ENCODE peak calls at places on chromosomes 11 and 22, in four cellular contexts. One of them, this sample, is unnamed.

GRCh38 chr11:63672934-63673539 is 1.9 kb upstream of the ATL3 start:
- DNase-seq in HepG2: peak; percentile 39
- DNase-seq in GM12878: no peak
- DNase-seq in NT2/D1: no peak
- DNase-seq in this sample: no peak

GRCh38 chr11:67213251-67213650 is 53.0 kb upstream of the GRK2 start:
- DNase-seq in HepG2: no peak
- DNase-seq in GM12878: peak; percentile 52
- DNase-seq in NT2/D1: no peak
- DNase-seq in this sample: no peak

GRCh38 chr22:49202226-49202625 is 625.4 kb downstream of the BRD1 start:
- DNase-seq in HepG2: no peak
- DNase-seq in GM12878: no peak
- DNase-seq in NT2/D1: no peak
- DNase-seq in this sample: no peak

GRCh38 chr11:69524991-69525411 is 43.5 kb downstream of the LINC01488 start:
- DNase-seq in HepG2: no peak
- DNase-seq in GM12878: no peak
- DNase-seq in NT2/D1: no peak
- DNase-seq in this sample: no peak

GRCh38 chr11:76903325-76903724 is 42.6 kb downstream of the ACER3 start:
- DNase-seq in HepG2: no peak
- DNase-seq in GM12878: no peak
- DNase-seq in NT2/D1: no peak
- DNase-seq in this sample: no peak

GRCh38 chr11:4643084-4643483 is 698 bp upstream of the OR51E1 start:
- DNase-seq in HepG2: no peak
- DNase-seq in GM12878: no peak
- DNase-seq in NT2/D1: no peak
- DNase-seq in this sample: no peak

GRCh38 chr22:32531955-32532818 is 57.6 kb downstream of the FBXO7 start:
- DNase-seq in HepG2: peak; percentile 87
- DNase-seq in GM12878: no peak
- DNase-seq in NT2/D1: no peak
- DNase-seq in this sample: no peak

GRCh38 chr11:44600739-44601416 is 35.4 kb downstream of the CD82 start:
- DNase-seq in HepG2: no peak
- DNase-seq in GM12878: no peak
- DNase-seq in NT2/D1: no peak
- DNase-seq in this sample: no peak

GRCh38 chr11:126153999-126154398 is 57.5 kb downstream of the RPUSD4 start:
- DNase-seq in HepG2: no peak
- DNase-seq in GM12878: no peak
- DNase-seq in NT2/D1: no peak
- DNase-seq in this sample: peak; percentile 63

GRCh38 chr22:50705851-50706351 is 32.1 kb upstream of the ACR start:
- DNase-seq in HepG2: no peak
- DNase-seq in GM12878: no peak
- DNase-seq in NT2/D1: no peak
- DNase-seq in this sample: no peak

GRCh38 chr11:88208742-88209141 is 33.5 kb upstream of the RAB38 start:
- DNase-seq in HepG2: no peak
- DNase-seq in GM12878: no peak
- DNase-seq in NT2/D1: no peak
- DNase-seq in this sample: no peak

GRCh38 chr11:14273885-14274284 is 85.1 kb downstream of the RRAS2 start:
- DNase-seq in HepG2: no peak
- DNase-seq in GM12878: no peak
- DNase-seq in NT2/D1: no peak
- DNase-seq in this sample: no peak

GRCh38 chr11:76206077-76206326 is 300 bp downstream of the WNT11 start:
- DNase-seq in HepG2: no peak
- DNase-seq in GM12878: no peak
- DNase-seq in NT2/D1: no peak
- DNase-seq in this sample: no peak

GRCh38 chr11:10067629-10068300 is 226.3 kb downstream of the SBF2 start:
- DNase-seq in HepG2: no peak
- DNase-seq in GM12878: no peak
- DNase-seq in NT2/D1: no peak
- DNase-seq in this sample: no peak

GRCh38 chr11:82902086-82902485 is 550 bp downstream of the DDIAS start:
- DNase-seq in HepG2: no peak
- DNase-seq in GM12878: no peak
- DNase-seq in NT2/D1: no peak
- DNase-seq in this sample: no peak

GRCh38 chr11:2590951-2591754 is 108.6 kb downstream of the KCNQ1OT1 start:
- DNase-seq in HepG2: no peak
- DNase-seq in GM12878: no peak
- DNase-seq in NT2/D1: no peak
- DNase-seq in this sample: peak; percentile 4

GRCh38 chr11:35826949-35827348 is 116.9 kb upstream of the LDLRAD3 start:
- DNase-seq in HepG2: no peak
- DNase-seq in GM12878: no peak
- DNase-seq in NT2/D1: no peak
- DNase-seq in this sample: no peak

GRCh38 chr22:25818541-25818940 is 76.6 kb downstream of the MYO18B start:
- DNase-seq in HepG2: no peak
- DNase-seq in GM12878: no peak
- DNase-seq in NT2/D1: no peak
- DNase-seq in this sample: no peak

GRCh38 chr11:22276535-22276934 is 61.6 kb upstream of the SLC17A6 start:
- DNase-seq in HepG2: no peak
- DNase-seq in GM12878: no peak
- DNase-seq in NT2/D1: no peak
- DNase-seq in this sample: no peak

GRCh38 chr11:8839957-8840945 is 70.7 kb upstream of the AKIP1 start:
- DNase-seq in HepG2: peak; percentile 35
- DNase-seq in GM12878: no peak
- DNase-seq in NT2/D1: no peak
- DNase-seq in this sample: no peak

GRCh38 chr22:37801946-37802309 is 5.8 kb upstream of the GCAT start:
- DNase-seq in HepG2: no peak
- DNase-seq in GM12878: no peak
- DNase-seq in NT2/D1: no peak
- DNase-seq in this sample: no peak

GRCh38 chr11:106552694-106553203 is 465.5 kb downstream of the GUCY1A2 start:
- DNase-seq in HepG2: peak; percentile 2
- DNase-seq in GM12878: no peak
- DNase-seq in NT2/D1: no peak
- DNase-seq in this sample: no peak

GRCh38 chr11:99117603-99118002 is 96.9 kb downstream of the CNTN5 start:
- DNase-seq in HepG2: no peak
- DNase-seq in GM12878: no peak
- DNase-seq in NT2/D1: no peak
- DNase-seq in this sample: no peak

GRCh38 chr11:93852242-93852641 is 1.8 kb upstream of the VSTM5 start:
- DNase-seq in HepG2: no peak
- DNase-seq in GM12878: no peak
- DNase-seq in NT2/D1: no peak
- DNase-seq in this sample: no peak

GRCh38 chr11:71946144-71946571 is 17.3 kb downstream of the RNF121 start:
- DNase-seq in HepG2: peak; percentile 22
- DNase-seq in GM12878: no peak
- DNase-seq in NT2/D1: no peak
- DNase-seq in this sample: no peak

GRCh38 chr22:19713650-19714319 is 518 bp upstream of the SEPTIN5 start:
- DNase-seq in HepG2: no peak
- DNase-seq in GM12878: no peak
- DNase-seq in NT2/D1: no peak
- DNase-seq in this sample: no peak

GRCh38 chr11:126646701-126647209 is 291.3 kb downstream of the ST3GAL4 start:
- DNase-seq in HepG2: no peak
- DNase-seq in GM12878: no peak
- DNase-seq in NT2/D1: no peak
- DNase-seq in this sample: no peak

GRCh38 chr11:130872961-130873360 is 43.3 kb downstream of the SNX19 start:
- DNase-seq in HepG2: no peak
- DNase-seq in GM12878: no peak
- DNase-seq in NT2/D1: no peak
- DNase-seq in this sample: no peak

GRCh38 chr11:72782081-72782920 is 11.5 kb downstream of the STARD10 start:
- DNase-seq in HepG2: peak; percentile 79
- DNase-seq in GM12878: no peak
- DNase-seq in NT2/D1: no peak
- DNase-seq in this sample: no peak

GRCh38 chr11:123206671-123207421 is 11.8 kb upstream of the CLMP start:
- DNase-seq in HepG2: no peak
- DNase-seq in GM12878: no peak
- DNase-seq in NT2/D1: no peak
- DNase-seq in this sample: no peak

GRCh38 chr22:45932066-45932465 is 44.9 kb downstream of the WNT7B start:
- DNase-seq in HepG2: no peak
- DNase-seq in GM12878: no peak
- DNase-seq in NT2/D1: no peak
- DNase-seq in this sample: no peak

GRCh38 chr11:12502041-12502440 is 124.7 kb downstream of the PARVA start:
- DNase-seq in HepG2: no peak
- DNase-seq in GM12878: no peak
- DNase-seq in NT2/D1: no peak
- DNase-seq in this sample: no peak

DNA sequence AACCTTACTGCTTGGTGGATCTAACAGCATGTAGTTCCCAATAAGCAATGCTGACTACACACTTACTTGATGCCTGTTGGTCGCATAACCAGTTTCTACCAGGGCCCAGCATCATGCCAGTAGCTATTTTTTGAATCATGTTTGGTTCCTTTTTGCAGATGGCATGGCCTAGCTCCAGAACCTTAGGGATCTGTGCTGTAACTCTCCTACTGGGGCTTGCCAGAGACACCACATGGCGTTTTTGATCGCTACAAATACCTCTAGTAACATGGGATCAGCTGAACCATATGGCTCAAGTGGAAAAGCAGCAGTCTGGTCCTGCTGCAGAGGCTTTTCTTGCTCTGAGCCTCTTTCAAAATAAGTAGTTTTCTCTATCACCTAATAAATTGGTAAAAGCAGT is 654.6 kb upstream of the API5 start:
- DNase-seq in HepG2: no peak
- DNase-seq in GM12878: no peak
- DNase-seq in NT2/D1: no peak
- DNase-seq in this sample: no peak
- TF ChIP-seq SUZ12 in HepG2: no peak
- TF ChIP-seq SUZ12 in GM12878: no peak
- TF ChIP-seq SUZ12 in NT2/D1: no peak
- TF ChIP-seq SUZ12 in this sample: no peak

DNA sequence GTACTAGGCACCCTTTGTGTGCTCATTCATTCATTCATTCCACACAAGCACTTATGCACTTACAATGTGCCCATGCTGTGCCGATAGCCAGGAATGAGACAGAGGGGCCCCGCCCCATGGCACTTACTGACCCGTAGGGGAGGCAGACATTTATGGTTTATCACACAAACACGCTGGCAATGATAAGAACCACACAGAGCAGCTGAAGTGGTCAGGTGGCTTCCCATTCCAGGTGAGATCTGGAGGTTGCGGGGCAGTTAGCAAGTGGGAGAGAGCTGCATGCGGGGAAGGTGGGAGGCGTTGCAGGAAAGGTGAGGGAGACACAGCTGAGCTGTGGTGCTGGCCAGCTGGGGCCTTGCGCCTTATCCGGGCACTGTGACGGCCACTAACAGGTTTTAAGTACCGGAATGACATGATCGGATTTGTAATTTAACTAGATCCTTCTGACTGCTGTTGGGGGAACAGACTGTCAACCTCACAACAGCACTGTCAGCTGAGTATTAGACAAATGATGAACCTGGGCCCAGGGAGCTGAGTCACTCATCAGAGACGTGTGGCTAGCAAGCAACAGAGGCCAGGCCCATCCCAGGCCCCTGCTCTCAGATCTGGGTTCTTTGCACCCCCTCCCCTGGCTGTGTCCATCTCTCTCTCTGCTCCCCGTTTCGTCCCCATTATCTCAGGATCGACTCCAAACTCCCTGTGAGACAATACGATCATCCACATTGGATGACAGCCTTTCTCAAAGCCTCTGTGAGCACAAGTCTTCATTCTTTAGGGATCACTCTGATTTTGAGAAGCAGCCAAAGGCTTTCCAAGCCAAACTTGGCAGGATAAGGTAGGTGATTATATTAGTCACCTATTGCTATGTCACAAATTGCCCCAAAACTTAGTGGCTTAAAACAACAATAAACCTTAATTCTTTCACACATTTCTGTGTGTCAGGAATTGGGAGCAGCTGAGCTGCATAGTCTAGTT is 28.4 kb downstream of the RASD2 start:
- DNase-seq in HepG2: no peak
- DNase-seq in GM12878: no peak
- DNase-seq in NT2/D1: no peak
- DNase-seq in this sample: no peak
- TF ChIP-seq SUZ12 in HepG2: no peak
- TF ChIP-seq SUZ12 in GM12878: no peak
- TF ChIP-seq SUZ12 in NT2/D1: no peak
- TF ChIP-seq SUZ12 in this sample: no peak

DNA sequence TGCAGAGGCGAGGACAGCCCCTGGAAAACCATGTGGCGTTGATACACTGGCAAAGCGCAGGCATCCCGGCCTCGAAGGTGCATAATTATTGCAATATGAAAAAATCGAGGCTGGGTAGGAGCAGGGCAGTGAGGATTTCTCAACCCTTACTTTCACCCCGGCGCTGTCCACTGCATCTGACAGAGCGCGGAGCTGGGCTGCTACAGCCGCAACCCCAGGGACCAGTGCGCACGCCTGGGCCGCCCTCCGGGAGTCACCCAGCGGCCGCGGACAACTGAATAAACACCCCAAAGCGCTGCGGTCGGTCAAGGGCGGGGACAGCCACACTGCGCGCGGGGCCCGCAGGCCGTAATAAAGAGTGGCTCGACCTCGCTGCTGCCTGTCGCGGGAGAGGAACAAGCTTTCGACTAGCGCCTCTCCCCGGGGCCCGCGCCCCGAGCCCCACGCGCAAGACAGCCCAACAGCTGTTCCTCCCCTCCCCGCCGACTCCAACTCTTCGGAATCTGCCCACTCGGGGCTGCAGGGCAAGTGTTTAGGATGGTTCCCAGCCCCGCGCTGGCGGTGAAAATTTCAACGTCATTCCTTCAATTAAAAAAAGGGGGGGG is 3.6 kb upstream of the WT1 start:
- DNase-seq in HepG2: no peak
- DNase-seq in GM12878: no peak
- DNase-seq in NT2/D1: no peak
- DNase-seq in this sample: no peak
- TF ChIP-seq SUZ12 in HepG2: no peak
- TF ChIP-seq SUZ12 in GM12878: no peak
- TF ChIP-seq SUZ12 in NT2/D1: peak; percentile 65
- TF ChIP-seq SUZ12 in this sample: no peak

GRCh38 chr11:62430350-62430749 is 11.5 kb downstream of the SCGB1A1 start:
- DNase-seq in HepG2: no peak
- DNase-seq in GM12878: no peak
- DNase-seq in NT2/D1: no peak
- DNase-seq in this sample: no peak

GRCh38 chr11:62428871-62429601 is 10.2 kb downstream of the SCGB1A1 start:
- DNase-seq in HepG2: no peak
- DNase-seq in GM12878: no peak
- DNase-seq in NT2/D1: no peak
- DNase-seq in this sample: no peak

GRCh38 chr11:62432695-62433094 is 13.9 kb downstream of the SCGB1A1 start:
- DNase-seq in HepG2: peak; percentile 71
- DNase-seq in GM12878: no peak
- DNase-seq in NT2/D1: no peak
- DNase-seq in this sample: no peak

GRCh38 chr11:62433141-62433543 is 14.3 kb downstream of the SCGB1A1 start:
- DNase-seq in HepG2: no peak
- DNase-seq in GM12878: no peak
- DNase-seq in NT2/D1: no peak
- DNase-seq in this sample: no peak

GRCh38 chr11:62431171-62431895 is 12.5 kb downstream of the SCGB1A1 start:
- DNase-seq in HepG2: no peak
- DNase-seq in GM12878: no peak
- DNase-seq in NT2/D1: no peak
- DNase-seq in this sample: no peak
- TF ChIP-seq SUZ12 in HepG2: no peak
- TF ChIP-seq SUZ12 in GM12878: no peak
- TF ChIP-seq SUZ12 in NT2/D1: no peak
- TF ChIP-seq SUZ12 in this sample: no peak

This sample was measured in HEK293T.